ENCODE peak calls at places on chromosomes 3 and 15, in five cellular contexts. F, G, O, A and S are unnamed samples.

GRCh38 chr15:27842526-27842925 is 256.6 kb downstream of the OCA2 start:
- DNase-seq in A (no peak), G (no peak), F (no peak), O (peak), S (no peak)

GRCh38 chr3:6260551-6261191 is 600.2 kb upstream of the GRM7 start:
- DNase-seq in G (no peak), F (no peak), A (no peak), O (no peak), S (no peak)

GRCh38 chr3:48474619-48475018 is 28.1 kb downstream of the ATRIP start:
- DNase-seq in F (no peak), O (no peak), A (no peak), G (no peak), S (no peak)

GRCh38 chr3:36219398-36219797 is 160.9 kb upstream of the STAC start:
- DNase-seq in O (peak), A (no peak), G (no peak), F (no peak), S (no peak)

GRCh38 chr3:15647629-15648167 is 46.2 kb downstream of the BTD start:
- DNase-seq in O (peak), F (no peak), G (no peak), A (no peak), S (peak)

GRCh38 chr3:4320453-4320852 is 17.3 kb downstream of the SETMAR start:
- DNase-seq in O (no peak), A (no peak), G (no peak), F (peak), S (no peak)

GRCh38 chr15:76752549-76752948 is 152.6 kb downstream of the SCAPER start:
- DNase-seq in A (no peak), F (no peak), O (no peak), G (no peak), S (no peak)

GRCh38 chr3:45124379-45124778 is 21.8 kb downstream of the CDCP1 start:
- DNase-seq in A (no peak), F (peak), O (peak), G (peak), S (no peak)

GRCh38 chr3:66817946-66818557 is 180.1 kb upstream of the KBTBD8 start:
- DNase-seq in F (no peak), G (no peak), A (no peak), O (no peak), S (no peak)

GRCh38 chr15:30923429-30923828 is 19.7 kb downstream of the FAN1 start:
- DNase-seq in O (no peak), G (no peak), F (no peak), A (no peak), S (no peak)

GRCh38 chr3:188829577-188829976 is 342.2 kb upstream of the TPRG1 start:
- DNase-seq in F (no peak), O (no peak), G (no peak), A (no peak), S (no peak)

GRCh38 chr15:31442203-31443090 is 115.8 kb downstream of the KLF13 start:
- DNase-seq in G (peak), F (no peak), O (peak), A (no peak), S (no peak)

GRCh38 chr3:124318014-124318413 is 326.1 kb upstream of the ROPN1 start:
- DNase-seq in F (no peak), A (no peak), G (no peak), O (no peak), S (peak)

GRCh38 chr15:81940467-81941451 is 105.1 kb downstream of the MEX3B start:
- DNase-seq in F (no peak), O (no peak), G (peak), A (no peak), S (no peak)

GRCh38 chr3:183202004-183202722 is 39.6 kb upstream of the LAMP3 start:
- DNase-seq in O (no peak), F (peak), G (no peak), A (no peak), S (no peak)

GRCh38 chr3:55030938-55031337 is 103.1 kb upstream of the LRTM1 start:
- DNase-seq in A (no peak), G (no peak), F (no peak), O (no peak), S (no peak)

GRCh38 chr3:142210144-142210543 is 15.2 kb downstream of the GK5 start:
- DNase-seq in A (no peak), O (no peak), F (no peak), G (no peak), S (no peak)

GRCh38 chr3:42490243-42490642 is 12.2 kb upstream of the VIPR1 start:
- DNase-seq in G (peak), A (no peak), F (peak), O (peak), S (peak)

GRCh38 chr3:188219147-188219546 is 65.2 kb downstream of the LPP start:
- DNase-seq in F (no peak), A (no peak), O (no peak), G (no peak), S (no peak)

GRCh38 chr3:195873971-195874370 is 34.4 kb downstream of the TNK2 start:
- DNase-seq in G (no peak), F (no peak), O (no peak), A (peak), S (no peak)